ENCODE peak calls at places on chromosomes 4 and X, in ten cellular contexts. H, F, D, I, O, S, C, K, M and J are unnamed samples.
A peak's percentile ranks its signal among the peaks of the same experiment; 100 is the strongest.

GRCh38 chr4:2802618-2803531 is 10.0 kb downstream of the SH3BP2 start:
- DNase-seq in K (no peak), M (no peak), C (no peak), D (no peak), I (no peak), F (no peak), S (no peak), H (no peak), O (no peak), J (no peak)

GRCh38 chrX:24760601-24761000 is 66.9 kb downstream of the POLA1 start:
- DNase-seq in O (no peak), H (peak; percentile 63), F (no peak), D (no peak), K (no peak), C (no peak), S (no peak), I (no peak), M (no peak), J (no peak)

GRCh38 chr4:38023347-38024202 is 63.4 kb downstream of the PTTG2 start:
- DNase-seq in I (no peak), M (peak; percentile 39), D (no peak), H (no peak), S (no peak), C (no peak), O (no peak), F (no peak), K (no peak), J (no peak)

GRCh38 chr4:77600521-77601451 is 4.8 kb upstream of the CXCL13 start:
- DNase-seq in I (peak; percentile 9), K (no peak), C (no peak), D (no peak), M (peak; percentile 29), F (no peak), O (no peak), S (peak; percentile 5), H (peak; percentile 31), J (no peak)

GRCh38 chrX:12170755-12171154 is 32.5 kb downstream of the FRMPD4 start:
- DNase-seq in D (no peak), C (no peak), F (no peak), O (no peak), I (no peak), H (no peak), K (no peak), M (no peak), S (no peak), J (no peak)

GRCh38 chr4:159178147-159178541 is 75.3 kb downstream of the RAPGEF2 start:
- DNase-seq in F (no peak), C (no peak), H (peak; percentile 65), K (no peak), M (no peak), S (no peak), I (no peak), O (no peak), D (no peak), J (no peak)

GRCh38 chr4:37847311-37847710 is 20.8 kb downstream of the PGM2 start:
- DNase-seq in S (no peak), I (no peak), O (no peak), M (no peak), K (no peak), C (no peak), D (no peak), H (no peak), F (no peak), J (no peak)

GRCh38 chr4:1052231-1052671 is 40.8 kb downstream of the FGFRL1 start:
- DNase-seq in M (no peak), S (no peak), F (no peak), C (no peak), O (no peak), D (no peak), H (no peak), K (no peak), I (no peak), J (no peak)

GRCh38 chr4:67573193-67573592 is 14.7 kb downstream of the STAP1 start:
- DNase-seq in S (no peak), D (no peak), C (no peak), F (no peak), O (no peak), I (no peak), K (no peak), H (no peak), M (no peak), J (no peak)

GRCh38 chr4:149029056-149029651 is 586.9 kb upstream of the NR3C2 start:
- DNase-seq in I (no peak), M (peak; percentile 70), H (no peak), K (no peak), O (no peak), C (no peak), F (no peak), D (no peak), S (no peak), J (no peak)

GRCh38 chrX:23937100-23937499 is 29.3 kb downstream of the CXorf58 start:
- DNase-seq in D (no peak), S (no peak), O (no peak), M (no peak), F (no peak), C (no peak), K (no peak), I (no peak), H (peak; percentile 26), J (no peak)

GRCh38 chrX:73562458-73562857 is 539 bp upstream of the CHIC1 start:
- DNase-seq in M (no peak), F (no peak), C (no peak), K (no peak), S (no peak), O (no peak), I (no peak), D (no peak), H (no peak), J (no peak)

GRCh38 chr4:166257276-166257675 is 384.2 kb downstream of the TLL1 start:
- DNase-seq in S (no peak), D (no peak), I (no peak), C (no peak), H (no peak), O (no peak), K (no peak), F (no peak), M (no peak), J (no peak)

GRCh38 chr4:107993969-107994368 is 4.3 kb downstream of the HADH start:
- DNase-seq in K (no peak), D (no peak), I (no peak), S (no peak), H (no peak), C (no peak), O (no peak), M (no peak), F (no peak), J (no peak)

GRCh38 chrX:84501798-84502628 is at the start of gene HDX:
- DNase-seq in F (peak; percentile 51), H (peak; percentile 81), D (peak; percentile 77), K (peak; percentile 38), I (peak; percentile 55), S (peak; percentile 55), M (peak; percentile 87), C (peak; percentile 83), O (peak; percentile 33), J (peak; percentile 87)

GRCh38 chr4:153005914-153006381 is 69.8 kb downstream of the FHDC1 start:
- DNase-seq in H (no peak), S (no peak), M (peak; percentile 18), D (no peak), K (no peak), O (no peak), C (no peak), I (no peak), F (no peak), J (peak; percentile 50)

GRCh38 chr4:188930822-188931221 is 791.6 kb downstream of the TRIML1 start:
- DNase-seq in M (no peak), D (no peak), O (no peak), H (no peak), K (peak; percentile 2), S (no peak), C (no peak), I (no peak), F (no peak), J (no peak)

GRCh38 chr4:26779674-26780073 is 81.0 kb upstream of the STIM2 start:
- DNase-seq in C (no peak), I (no peak), K (no peak), F (no peak), M (no peak), S (no peak), O (no peak), D (no peak), H (peak; percentile 17), J (peak; percentile 34)

GRCh38 chr4:186557486-186557885 is 2.1 kb upstream of the MTNR1A start:
- DNase-seq in C (no peak), D (no peak), F (no peak), M (no peak), K (no peak), I (no peak), H (peak; percentile 45), S (no peak), O (no peak), J (no peak)

GRCh38 chr4:102825261-102826071 is 1.9 kb downstream of the UBE2D3 start:
- DNase-seq in F (no peak), H (peak; percentile 70), K (no peak), S (peak; percentile 16), D (no peak), I (peak; percentile 40), O (no peak), M (peak; percentile 70), C (no peak), J (no peak)

GRCh38 chrX:153609917-153610833 is 11.2 kb upstream of the CCNQ start:
- DNase-seq in K (peak; percentile 71), O (no peak), C (peak; percentile 85), D (peak; percentile 54), M (peak; percentile 65), S (peak; percentile 77), I (peak; percentile 75), H (peak; percentile 60), F (peak; percentile 22), J (peak; percentile 92)

GRCh38 chr4:165079476-165079875 is 25.8 kb downstream of the TRIM75 start:
- DNase-seq in S (no peak), H (peak; percentile 73), I (no peak), M (peak; percentile 16), D (no peak), F (no peak), C (no peak), O (no peak), K (no peak), J (peak; percentile 64)

GRCh38 chrX:1137531-1137930 is 74.9 kb downstream of the CRLF2 start:
- DNase-seq in M (no peak), K (no peak), S (no peak), D (no peak), H (no peak), F (no peak), C (no peak), I (no peak), O (no peak), J (no peak)

GRCh38 chr4:143587703-143588102 is 74.2 kb downstream of the SMARCA5 start:
- DNase-seq in K (no peak), F (peak; percentile 24), O (no peak), I (no peak), S (no peak), H (no peak), M (peak; percentile 25), D (no peak), C (no peak), J (no peak)

GRCh38 chrX:39891781-39892180 is 206.0 kb downstream of the BCOR start:
- DNase-seq in M (no peak), O (no peak), K (no peak), I (no peak), S (no peak), H (no peak), C (no peak), D (no peak), F (no peak), J (no peak)